ENCODE peak calls at places on chromosomes 6 and 20, in seven cellular contexts. J, N, K, O, E, X and V are unnamed samples.

GRCh38 chr20:62587757-62588402 is 54.4 kb upstream of the SLCO4A1 start:
- DNase-seq in N (no peak), X (no peak), O (no peak), E (no peak), J (peak), K (no peak), V (peak)

GRCh38 chr6:17859846-17860245 is 127.6 kb downstream of the KIF13A start:
- DNase-seq in X (no peak), E (no peak), O (no peak), K (no peak), J (no peak), N (no peak), V (no peak)

GRCh38 chr20:51758978-51759544 is 9.1 kb downstream of the ATP9A start:
- DNase-seq in E (no peak), N (no peak), O (no peak), X (no peak), J (no peak), K (no peak), V (no peak)

GRCh38 chr20:50187403-50188051 is 3.1 kb upstream of the CEBPB start:
- DNase-seq in J (peak), N (peak), K (no peak), X (no peak), E (peak), O (peak), V (peak)

GRCh38 chr6:56246941-56247653 is at the start of gene COL21A1:
- DNase-seq in X (peak), J (peak), K (no peak), E (peak), N (peak), O (no peak), V (no peak)

GRCh38 chr6:7138921-7139358 is 31.2 kb downstream of the RREB1 start:
- DNase-seq in N (peak), K (peak), X (no peak), O (no peak), J (no peak), E (no peak), V (no peak)

GRCh38 chr20:63544958-63545516 is 2.5 kb downstream of the SRMS start:
- DNase-seq in J (no peak), O (no peak), N (peak), X (no peak), E (no peak), K (peak), V (peak)

GRCh38 chr20:62405108-62405980 is 1.7 kb downstream of the CABLES2 start:
- DNase-seq in K (no peak), O (peak), N (no peak), E (peak), X (no peak), J (peak), V (no peak)

GRCh38 chr6:160995271-160995670 is 3.7 kb downstream of the MAP3K4 start:
- DNase-seq in O (no peak), J (no peak), K (no peak), X (no peak), N (no peak), E (no peak), V (no peak)

GRCh38 chr6:130927305-130927704 is 100.1 kb downstream of the SMLR1 start:
- DNase-seq in E (no peak), K (peak), N (peak), O (no peak), J (no peak), X (no peak), V (no peak)

DNA sequence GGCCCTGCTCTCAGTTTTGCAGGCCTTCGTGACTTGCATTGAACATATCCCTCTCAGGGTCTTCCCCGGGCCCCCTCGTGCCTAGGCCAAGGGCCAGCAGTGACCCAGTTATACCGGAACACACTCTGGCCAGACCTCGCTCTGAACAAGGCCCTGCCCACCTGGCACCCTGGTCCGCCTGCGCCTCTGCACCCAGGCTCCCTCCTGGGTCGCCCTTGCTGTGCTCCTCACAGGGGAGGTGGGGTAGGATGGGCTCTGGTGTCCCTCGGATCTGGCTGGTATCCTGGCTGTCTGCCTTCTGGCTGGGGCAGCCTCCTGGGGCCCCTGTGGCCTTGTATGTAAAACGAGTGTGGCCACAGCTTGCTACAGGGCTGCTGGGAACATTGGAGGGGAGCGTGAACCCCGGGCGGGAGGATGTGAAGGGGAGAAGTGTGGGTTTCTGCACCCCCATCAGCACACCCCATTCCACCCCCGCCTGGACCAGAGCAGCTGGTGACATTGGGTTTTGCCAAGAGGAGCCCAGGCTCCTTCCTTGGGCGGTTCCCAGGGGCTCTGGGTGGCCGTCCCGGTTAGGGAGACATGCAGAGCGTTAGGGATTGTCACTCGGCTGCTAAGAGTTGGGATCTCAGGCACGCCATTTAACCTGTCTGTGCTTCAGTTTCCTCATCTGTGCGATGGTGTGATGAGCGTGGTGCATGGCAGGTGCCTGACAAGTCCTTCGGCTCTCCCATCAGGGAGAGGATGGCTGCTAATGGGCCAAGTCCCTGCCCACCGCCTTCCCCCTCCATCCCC is 17.5 kb downstream of the SRC start:
- DNase-seq in K (no peak), O (no peak), N (no peak), X (no peak), E (no peak), J (peak), V (no peak)
- TF ChIP-seq POLR2A in K (no peak), O (no peak), N (no peak), X (no peak), E (no peak), J (no peak), V (no peak)

GRCh38 chr20:22408521-22409402 is 175.6 kb downstream of the FOXA2 start:
- DNase-seq in E (no peak), J (no peak), N (no peak), K (no peak), O (no peak), X (no peak), V (no peak)

GRCh38 chr20:22412977-22413868 is 171.1 kb downstream of the FOXA2 start:
- DNase-seq in J (no peak), E (no peak), N (no peak), K (no peak), O (no peak), X (no peak), V (no peak)

GRCh38 chr20:22410556-22411130 is 173.7 kb downstream of the FOXA2 start:
- DNase-seq in O (no peak), K (no peak), J (no peak), N (no peak), X (no peak), E (no peak), V (no peak)

GRCh38 chr20:22414354-22414753 is 170.0 kb downstream of the FOXA2 start:
- DNase-seq in X (no peak), K (no peak), N (no peak), E (no peak), J (no peak), O (no peak), V (no peak)

DNA sequence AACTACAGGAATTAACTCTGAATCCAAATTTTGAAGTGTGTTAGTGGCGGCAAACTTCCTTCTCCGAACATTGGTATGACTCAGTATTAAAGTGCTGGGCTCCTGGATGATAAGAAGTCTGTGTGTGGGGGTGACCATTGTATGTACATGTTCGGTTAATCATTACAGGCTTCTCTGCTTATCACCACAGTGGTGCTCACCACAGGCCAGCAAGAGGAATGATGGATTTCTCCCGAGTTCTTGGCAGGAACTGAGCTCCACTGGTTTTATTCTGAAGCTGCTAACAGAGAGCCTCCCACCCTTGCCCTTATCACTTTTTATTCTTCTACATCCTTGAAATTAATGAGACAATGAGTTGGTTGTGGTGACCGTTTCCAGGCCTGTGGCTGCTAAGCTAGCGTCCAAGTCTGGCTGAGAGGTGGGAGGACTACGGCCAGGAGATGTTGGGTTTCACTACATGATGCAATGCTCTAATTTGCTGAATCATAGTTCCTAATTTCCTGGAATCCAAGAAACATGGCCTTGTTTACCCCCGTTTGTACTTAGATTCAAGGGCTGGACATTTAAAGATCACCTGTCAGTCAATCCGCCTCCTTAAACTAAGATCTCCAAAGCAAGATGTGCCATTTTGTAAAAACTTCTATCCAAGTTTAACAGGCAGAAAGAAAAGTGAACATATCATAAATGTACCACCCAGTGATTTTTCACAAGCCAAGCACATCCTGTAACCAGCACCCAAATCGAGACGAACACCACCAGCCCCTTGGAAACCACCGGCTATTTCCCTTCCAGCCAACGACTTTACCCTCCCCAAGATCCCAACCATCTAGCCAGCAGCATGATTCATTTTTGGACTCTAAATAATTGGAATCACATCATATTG is 172.6 kb downstream of the FOXA2 start:
- DNase-seq in E (peak), K (no peak), J (no peak), N (no peak), X (no peak), O (no peak), V (no peak)
- TF ChIP-seq POLR2A in E (no peak), K (no peak), J (no peak), N (no peak), X (no peak), O (no peak), V (no peak)

DNA sequence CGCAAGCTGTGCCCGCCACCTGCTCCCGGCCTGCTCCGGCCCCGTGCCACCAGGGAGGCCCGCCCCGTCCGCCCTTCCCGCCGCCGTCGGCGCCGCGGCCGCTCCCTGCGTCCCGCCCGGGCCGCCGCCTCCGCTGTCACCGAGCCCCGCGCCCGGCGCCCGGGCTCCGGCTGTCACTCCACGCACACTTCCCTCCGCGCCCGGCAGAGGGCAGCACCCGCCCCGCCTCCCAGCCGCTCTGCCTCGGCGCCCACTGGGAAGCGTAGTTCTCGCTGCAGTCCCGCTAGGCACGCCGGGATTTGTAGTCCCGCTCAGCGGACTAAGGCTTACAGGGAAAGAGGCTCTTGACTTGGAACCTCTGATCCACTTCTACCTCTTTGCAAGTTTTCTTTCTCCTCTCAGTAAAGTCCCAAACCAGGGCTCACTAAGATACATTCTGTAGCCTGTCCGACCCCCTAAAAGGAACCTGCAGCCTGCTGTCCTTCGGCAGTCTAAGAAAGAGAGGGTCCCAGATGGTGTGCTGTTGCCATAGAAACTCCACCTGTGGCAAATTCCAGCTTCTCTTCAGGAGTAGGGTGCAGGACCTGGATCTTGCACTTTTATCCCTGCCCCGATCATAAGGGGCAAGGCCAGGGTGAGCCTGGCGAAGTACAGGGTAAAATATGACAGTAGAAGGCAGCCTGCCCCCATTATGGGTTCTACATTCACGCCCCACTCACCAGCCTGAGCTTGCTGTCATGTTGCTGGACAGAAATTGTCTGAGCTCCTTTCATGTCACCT is at the start of gene TFEB:
- DNase-seq in K (peak), N (peak), O (peak), E (peak), J (peak), X (peak), V (peak)
- TF ChIP-seq POLR2A in K (no peak), N (no peak), O (no peak), E (peak), J (peak), X (peak), V (peak)

DNA sequence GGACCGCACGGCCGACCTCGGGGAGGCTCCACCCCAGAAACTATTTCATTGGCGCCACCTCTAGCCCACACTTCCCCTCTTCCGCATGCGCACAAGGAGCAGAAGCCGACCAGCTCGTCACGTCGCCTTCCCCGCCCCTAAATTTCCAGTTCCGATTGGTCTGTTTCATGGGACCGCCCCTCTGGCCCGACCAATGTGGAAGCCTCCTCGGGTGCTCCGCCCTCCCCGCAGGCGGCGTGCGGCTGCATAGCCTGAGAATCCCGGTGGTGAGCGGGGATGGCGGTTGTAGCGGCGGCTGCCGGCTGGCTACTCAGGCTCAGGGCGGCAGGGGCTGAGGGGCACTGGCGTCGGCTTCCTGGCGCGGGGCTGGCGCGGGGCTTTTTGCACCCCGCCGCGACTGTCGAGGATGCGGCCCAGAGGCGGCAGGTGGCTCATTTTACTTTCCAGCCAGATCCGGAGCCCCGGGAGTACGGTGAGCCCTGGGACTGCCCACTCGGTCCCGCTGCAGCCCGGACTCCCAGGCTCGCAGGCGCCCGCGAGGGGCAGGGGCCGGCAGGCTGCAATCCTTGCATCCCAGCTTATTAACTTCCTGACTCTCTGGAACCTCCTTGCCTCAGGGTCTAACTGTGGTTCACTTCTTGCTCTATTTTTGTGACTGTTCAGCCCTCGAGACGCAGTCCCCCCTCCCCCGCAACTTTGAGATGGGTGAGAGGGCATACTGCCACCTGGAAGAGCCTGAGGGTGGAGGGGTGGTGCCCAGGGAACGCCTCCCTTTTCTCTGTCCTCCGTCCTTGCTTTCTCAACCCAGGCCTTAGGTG is at the start of gene BCKDHB:
- DNase-seq in K (peak), E (peak), N (peak), O (peak), X (peak), J (peak), V (peak)
- TF ChIP-seq POLR2A in K (peak), E (peak), N (peak), O (peak), X (peak), J (peak), V (peak)

GRCh38 chr6:12012231-12012565 is at the start of gene HIVEP1:
- DNase-seq in J (peak), K (no peak), E (peak), X (peak), O (no peak), N (no peak), V (no peak)
- TF ChIP-seq POLR2A in J (peak), K (no peak), E (no peak), X (peak), O (peak), N (no peak), V (no peak)

GRCh38 chr6:19610260-19610659 is 226.9 kb upstream of the ID4 start:
- DNase-seq in E (no peak), X (no peak), K (no peak), J (no peak), O (no peak), N (no peak), V (no peak)

GRCh38 chr6:19603716-19604115 is 233.5 kb upstream of the ID4 start:
- DNase-seq in J (no peak), E (peak), K (no peak), N (no peak), O (no peak), X (no peak), V (no peak)

GRCh38 chr6:19605624-19606023 is 231.5 kb upstream of the ID4 start:
- DNase-seq in N (no peak), E (no peak), O (no peak), K (no peak), J (no peak), X (no peak), V (no peak)

GRCh38 chr6:19613678-19614077 is 223.5 kb upstream of the ID4 start:
- DNase-seq in X (no peak), K (peak), E (no peak), J (no peak), N (no peak), O (no peak), V (no peak)

GRCh38 chr6:19608546-19608945 is 228.6 kb upstream of the ID4 start:
- DNase-seq in E (no peak), N (no peak), J (no peak), K (no peak), O (no peak), X (no peak), V (no peak)
- TF ChIP-seq POLR2A in E (no peak), N (no peak), J (no peak), K (no peak), O (no peak), X (no peak), V (no peak)

GRCh38 chr6:15246217-15247211 is 645 bp downstream of the JARID2 start:
- DNase-seq in J (no peak), N (no peak), E (no peak), X (no peak), K (no peak), O (peak), V (no peak)
- TF ChIP-seq POLR2A in J (no peak), N (no peak), E (no peak), X (no peak), K (no peak), O (peak), V (no peak)

DNA sequence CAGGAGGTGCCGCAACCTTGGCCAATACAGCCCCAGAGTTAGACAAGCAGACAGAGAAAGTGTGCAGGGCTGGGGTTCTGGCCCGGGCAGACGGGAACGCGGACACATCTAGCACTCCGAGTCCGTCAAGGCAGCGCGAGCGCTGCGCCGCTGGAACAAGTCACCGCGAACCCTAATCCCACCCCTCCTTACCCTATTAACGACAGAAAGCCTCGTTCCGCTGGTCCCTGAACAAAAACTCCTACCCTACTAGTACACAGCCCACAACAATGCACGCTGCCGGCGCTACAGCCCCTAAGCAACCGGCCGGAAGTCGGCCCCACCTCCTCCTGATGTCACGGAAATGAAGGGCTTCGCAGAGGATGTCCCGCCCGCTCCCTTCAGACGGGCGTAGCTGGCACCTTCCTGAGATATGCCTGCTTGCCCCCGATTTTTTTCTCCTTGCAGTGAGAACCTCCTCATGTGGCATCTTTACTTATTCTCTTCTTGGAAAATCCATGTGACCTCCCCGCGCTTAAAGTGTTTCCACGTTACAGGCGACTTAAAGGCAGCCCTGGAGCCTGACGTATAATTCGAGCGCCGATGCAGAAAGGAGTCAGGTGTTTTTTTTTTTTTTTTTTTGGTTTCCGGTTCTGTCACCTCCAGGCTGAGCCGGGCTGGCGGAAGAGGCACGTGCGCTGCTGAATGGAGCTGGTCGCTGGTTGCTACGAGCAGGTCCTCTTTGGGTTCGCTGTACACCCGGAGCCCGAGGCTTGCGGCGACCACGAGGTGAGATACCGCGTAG is at the start of the genes C6orf52 and PAK1IP1:
- DNase-seq in N (peak), X (peak), O (peak), J (peak), K (peak), E (peak), V (peak)
- TF ChIP-seq POLR2A in N (peak), X (peak), O (peak), J (peak), K (peak), E (no peak), V (peak)